ENCODE peak calls at places on chromosomes 3 and 15, in four cellular contexts. One of them, this sample, is unnamed.

GRCh38 chr15:25441111-25441510 is 2.3 kb upstream of the UBE3A start:
- DNase-seq in glutamatergic neuron: no peak
- DNase-seq in epithelial cell of esophagus: no peak
- DNase-seq in pancreas: no peak
- DNase-seq in this sample: no peak

GRCh38 chr15:34241376-34242350 is 16.8 kb downstream of the EMC4 start:
- DNase-seq in glutamatergic neuron: no peak
- DNase-seq in epithelial cell of esophagus: peak; percentile 78
- DNase-seq in pancreas: no peak
- DNase-seq in this sample: no peak

GRCh38 chr3:161096771-161097367 is 8.3 kb downstream of the B3GALNT1 start:
- DNase-seq in glutamatergic neuron: no peak
- DNase-seq in epithelial cell of esophagus: peak; percentile 44
- DNase-seq in pancreas: peak; percentile 23
- DNase-seq in this sample: no peak

GRCh38 chr3:67017211-67017610 is 19.1 kb downstream of the KBTBD8 start:
- DNase-seq in glutamatergic neuron: no peak
- DNase-seq in epithelial cell of esophagus: peak; percentile 56
- DNase-seq in pancreas: no peak
- DNase-seq in this sample: no peak

GRCh38 chr3:43621406-43621973 is 321 bp downstream of the ANO10 start:
- DNase-seq in glutamatergic neuron: peak; percentile 46
- DNase-seq in epithelial cell of esophagus: no peak
- DNase-seq in pancreas: no peak
- DNase-seq in this sample: no peak

GRCh38 chr3:184712248-184712559 is 340 bp upstream of the MAGEF1 start:
- DNase-seq in glutamatergic neuron: no peak
- DNase-seq in epithelial cell of esophagus: no peak
- DNase-seq in pancreas: no peak
- DNase-seq in this sample: no peak

GRCh38 chr3:126423191-126424038 is 28.7 kb downstream of the CFAP100 start:
- DNase-seq in glutamatergic neuron: no peak
- DNase-seq in epithelial cell of esophagus: no peak
- DNase-seq in pancreas: no peak
- DNase-seq in this sample: no peak

GRCh38 chr3:150581174-150581573 is 21.9 kb upstream of the SELENOT start:
- DNase-seq in glutamatergic neuron: no peak
- DNase-seq in epithelial cell of esophagus: no peak
- DNase-seq in pancreas: no peak
- DNase-seq in this sample: no peak

GRCh38 chr15:100766225-100767001 is 113.2 kb upstream of the ALDH1A3 start:
- DNase-seq in glutamatergic neuron: no peak
- DNase-seq in epithelial cell of esophagus: no peak
- DNase-seq in pancreas: no peak
- DNase-seq in this sample: peak; percentile 28

GRCh38 chr3:5078151-5078550 is 43.9 kb upstream of the ARL8B start:
- DNase-seq in glutamatergic neuron: no peak
- DNase-seq in epithelial cell of esophagus: peak; percentile 92
- DNase-seq in pancreas: no peak
- DNase-seq in this sample: peak; percentile 93

GRCh38 chr3:156256945-156257344 is 136.6 kb downstream of the KCNAB1 start:
- DNase-seq in glutamatergic neuron: no peak
- DNase-seq in epithelial cell of esophagus: peak; percentile 58
- DNase-seq in pancreas: no peak
- DNase-seq in this sample: no peak

GRCh38 chr3:44323341-44323955 is 15.1 kb upstream of the TCAIM start:
- DNase-seq in glutamatergic neuron: peak; percentile 72
- DNase-seq in epithelial cell of esophagus: peak; percentile 73
- DNase-seq in pancreas: peak; percentile 58
- DNase-seq in this sample: no peak

GRCh38 chr15:31398677-31399260 is 72.1 kb downstream of the KLF13 start:
- DNase-seq in glutamatergic neuron: no peak
- DNase-seq in epithelial cell of esophagus: no peak
- DNase-seq in pancreas: no peak
- DNase-seq in this sample: no peak

GRCh38 chr3:14885307-14885706 is 62.1 kb upstream of the NR2C2 start:
- DNase-seq in glutamatergic neuron: no peak
- DNase-seq in epithelial cell of esophagus: no peak
- DNase-seq in pancreas: no peak
- DNase-seq in this sample: no peak

GRCh38 chr3:124878561-124879394 is 8.4 kb downstream of the ITGB5 start:
- DNase-seq in glutamatergic neuron: no peak
- DNase-seq in epithelial cell of esophagus: peak; percentile 93
- DNase-seq in pancreas: no peak
- DNase-seq in this sample: peak; percentile 68

GRCh38 chr3:170494766-170495165 is 76.1 kb downstream of the CLDN11 start:
- DNase-seq in glutamatergic neuron: no peak
- DNase-seq in epithelial cell of esophagus: no peak
- DNase-seq in pancreas: no peak
- DNase-seq in this sample: no peak

GRCh38 chr15:57667171-57667924 is 39.2 kb upstream of the POLR2M start:
- DNase-seq in glutamatergic neuron: no peak
- DNase-seq in epithelial cell of esophagus: peak; percentile 53
- DNase-seq in pancreas: no peak
- DNase-seq in this sample: no peak

GRCh38 chr3:151315136-151315535 is 1.5 kb downstream of the GPR87 start:
- DNase-seq in glutamatergic neuron: no peak
- DNase-seq in epithelial cell of esophagus: peak; percentile 54
- DNase-seq in pancreas: no peak
- DNase-seq in this sample: peak; percentile 49

GRCh38 chr3:113714702-113715101 is 18.3 kb upstream of the USF3 start:
- DNase-seq in glutamatergic neuron: no peak
- DNase-seq in epithelial cell of esophagus: no peak
- DNase-seq in pancreas: no peak
- DNase-seq in this sample: no peak

GRCh38 chr15:33638439-33638838 is 327.7 kb downstream of the RYR3 start:
- DNase-seq in glutamatergic neuron: no peak
- DNase-seq in epithelial cell of esophagus: no peak
- DNase-seq in pancreas: no peak
- DNase-seq in this sample: no peak

GRCh38 chr3:129100274-129100673 is 21.3 kb downstream of the RAB43 start:
- DNase-seq in glutamatergic neuron: no peak
- DNase-seq in epithelial cell of esophagus: no peak
- DNase-seq in pancreas: no peak
- DNase-seq in this sample: no peak

GRCh38 chr3:115999001-115999400 is 375.7 kb downstream of the GAP43 start:
- DNase-seq in glutamatergic neuron: no peak
- DNase-seq in epithelial cell of esophagus: no peak
- DNase-seq in pancreas: no peak
- DNase-seq in this sample: no peak

GRCh38 chr3:133490468-133491351 is 82.8 kb upstream of the CDV3 start:
- DNase-seq in glutamatergic neuron: no peak
- DNase-seq in epithelial cell of esophagus: no peak
- DNase-seq in pancreas: no peak
- DNase-seq in this sample: no peak

GRCh38 chr3:49058011-49058410 is 28.8 kb upstream of the IMPDH2 start:
- DNase-seq in glutamatergic neuron: no peak
- DNase-seq in epithelial cell of esophagus: no peak
- DNase-seq in pancreas: no peak
- DNase-seq in this sample: no peak

GRCh38 chr3:43648957-43649356 is 27.1 kb upstream of the ANO10 start:
- DNase-seq in glutamatergic neuron: no peak
- DNase-seq in epithelial cell of esophagus: no peak
- DNase-seq in pancreas: no peak
- DNase-seq in this sample: no peak

GRCh38 chr15:33963831-33964664 is 4.2 kb upstream of the CHRM5 start:
- DNase-seq in glutamatergic neuron: no peak
- DNase-seq in epithelial cell of esophagus: peak; percentile 56
- DNase-seq in pancreas: no peak
- DNase-seq in this sample: peak; percentile 11

GRCh38 chr3:81218023-81218422 is 543.4 kb downstream of the GBE1 start:
- DNase-seq in glutamatergic neuron: no peak
- DNase-seq in epithelial cell of esophagus: peak; percentile 49
- DNase-seq in pancreas: no peak
- DNase-seq in this sample: no peak

GRCh38 chr15:59268199-59268979 is 61.7 kb downstream of the LDHAL6B start:
- DNase-seq in glutamatergic neuron: no peak
- DNase-seq in epithelial cell of esophagus: peak; percentile 72
- DNase-seq in pancreas: no peak
- DNase-seq in this sample: no peak

GRCh38 chr15:77645602-77646001 is 12.9 kb upstream of the LINGO1 start:
- DNase-seq in glutamatergic neuron: no peak
- DNase-seq in epithelial cell of esophagus: no peak
- DNase-seq in pancreas: no peak
- DNase-seq in this sample: no peak

GRCh38 chr3:171142985-171143384 is 116.5 kb upstream of the SLC2A2 start:
- DNase-seq in glutamatergic neuron: no peak
- DNase-seq in epithelial cell of esophagus: no peak
- DNase-seq in pancreas: peak; percentile 47
- DNase-seq in this sample: no peak

GRCh38 chr3:11288021-11288491 is 15.9 kb downstream of the ATG7 start:
- DNase-seq in glutamatergic neuron: no peak
- DNase-seq in epithelial cell of esophagus: peak; percentile 24
- DNase-seq in pancreas: no peak
- DNase-seq in this sample: no peak
- TF ChIP-seq CTCF in glutamatergic neuron: no peak
- TF ChIP-seq CTCF in epithelial cell of esophagus: no peak
- TF ChIP-seq CTCF in pancreas: no peak
- TF ChIP-seq CTCF in this sample: no peak

DNA sequence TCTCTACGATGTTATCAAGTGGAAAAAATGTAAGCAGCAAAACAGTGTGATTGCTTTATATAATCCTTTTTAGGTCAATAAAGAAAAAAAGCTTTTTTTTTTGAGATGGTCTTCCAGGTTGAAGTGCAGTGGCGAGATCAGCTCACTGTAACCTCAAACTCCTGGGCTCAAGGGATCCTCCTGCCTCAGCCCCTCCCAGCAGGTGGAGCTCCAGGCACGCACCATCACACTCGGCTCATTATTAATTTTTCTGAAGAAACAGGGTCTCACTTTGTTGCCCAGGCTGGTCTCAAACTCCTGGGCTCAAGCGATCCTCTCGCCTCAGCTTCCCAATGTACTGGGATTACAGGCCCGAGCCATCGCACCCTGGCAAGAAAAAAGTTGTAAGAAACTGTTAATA is 17.3 kb downstream of the RNF168 start:
- DNase-seq in glutamatergic neuron: peak; percentile 23
- DNase-seq in epithelial cell of esophagus: peak; percentile 26
- DNase-seq in pancreas: no peak
- DNase-seq in this sample: no peak
- TF ChIP-seq CTCF in glutamatergic neuron: no peak
- TF ChIP-seq CTCF in epithelial cell of esophagus: peak; percentile 56
- TF ChIP-seq CTCF in pancreas: no peak
- TF ChIP-seq CTCF in this sample: peak; percentile 57

GRCh38 chr3:53198996-53199395 is 38.0 kb downstream of the PRKCD start:
- DNase-seq in glutamatergic neuron: no peak
- DNase-seq in epithelial cell of esophagus: no peak
- DNase-seq in pancreas: no peak
- DNase-seq in this sample: no peak

GRCh38 chr3:53198256-53198977 is 37.4 kb downstream of the PRKCD start:
- DNase-seq in glutamatergic neuron: no peak
- DNase-seq in epithelial cell of esophagus: no peak
- DNase-seq in pancreas: no peak
- DNase-seq in this sample: no peak

GRCh38 chr3:53200501-53201189 is 39.6 kb downstream of the PRKCD start:
- DNase-seq in glutamatergic neuron: no peak
- DNase-seq in epithelial cell of esophagus: no peak
- DNase-seq in pancreas: no peak
- DNase-seq in this sample: no peak

GRCh38 chr3:53201190-53201504 is 40.1 kb downstream of the PRKCD start:
- DNase-seq in glutamatergic neuron: no peak
- DNase-seq in epithelial cell of esophagus: no peak
- DNase-seq in pancreas: no peak
- DNase-seq in this sample: no peak

DNA sequence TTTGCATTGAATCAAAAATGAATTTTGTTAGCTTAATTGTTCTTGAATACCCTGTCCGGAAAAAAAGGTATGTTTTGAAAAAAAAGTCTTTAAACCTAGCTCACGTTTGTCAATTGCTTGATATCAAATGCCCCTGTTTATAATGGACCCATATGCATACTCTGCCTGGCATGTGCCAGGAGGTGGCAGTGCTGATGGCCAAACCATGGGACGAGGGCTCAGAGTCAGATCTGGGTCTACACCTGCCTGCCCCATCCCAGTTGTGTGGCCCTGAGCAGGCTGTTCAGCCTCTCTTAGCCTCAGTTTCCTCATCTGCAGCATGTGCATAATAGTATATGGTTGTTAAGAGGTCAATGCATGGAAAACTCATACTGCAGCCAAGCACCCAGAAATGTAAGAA is 38.8 kb downstream of the PRKCD start:
- DNase-seq in glutamatergic neuron: no peak
- DNase-seq in epithelial cell of esophagus: peak; percentile 13
- DNase-seq in pancreas: no peak
- DNase-seq in this sample: no peak
- TF ChIP-seq CTCF in glutamatergic neuron: no peak
- TF ChIP-seq CTCF in epithelial cell of esophagus: peak; percentile 37
- TF ChIP-seq CTCF in pancreas: no peak
- TF ChIP-seq CTCF in this sample: peak; percentile 24

GRCh38 chr3:65665922-65666321 is 372.8 kb downstream of the MAGI1 start:
- DNase-seq in glutamatergic neuron: no peak
- DNase-seq in epithelial cell of esophagus: peak; percentile 19
- DNase-seq in pancreas: no peak
- DNase-seq in this sample: no peak

GRCh38 chr3:65664927-65665326 is 373.8 kb downstream of the MAGI1 start:
- DNase-seq in glutamatergic neuron: no peak
- DNase-seq in epithelial cell of esophagus: peak; percentile 11
- DNase-seq in pancreas: no peak
- DNase-seq in this sample: no peak

GRCh38 chr3:65667963-65668362 is 370.8 kb downstream of the MAGI1 start:
- DNase-seq in glutamatergic neuron: no peak
- DNase-seq in epithelial cell of esophagus: no peak
- DNase-seq in pancreas: no peak
- DNase-seq in this sample: no peak

GRCh38 chr3:65664436-65664835 is 374.3 kb downstream of the MAGI1 start:
- DNase-seq in glutamatergic neuron: no peak
- DNase-seq in epithelial cell of esophagus: no peak
- DNase-seq in pancreas: no peak
- DNase-seq in this sample: no peak

DNA sequence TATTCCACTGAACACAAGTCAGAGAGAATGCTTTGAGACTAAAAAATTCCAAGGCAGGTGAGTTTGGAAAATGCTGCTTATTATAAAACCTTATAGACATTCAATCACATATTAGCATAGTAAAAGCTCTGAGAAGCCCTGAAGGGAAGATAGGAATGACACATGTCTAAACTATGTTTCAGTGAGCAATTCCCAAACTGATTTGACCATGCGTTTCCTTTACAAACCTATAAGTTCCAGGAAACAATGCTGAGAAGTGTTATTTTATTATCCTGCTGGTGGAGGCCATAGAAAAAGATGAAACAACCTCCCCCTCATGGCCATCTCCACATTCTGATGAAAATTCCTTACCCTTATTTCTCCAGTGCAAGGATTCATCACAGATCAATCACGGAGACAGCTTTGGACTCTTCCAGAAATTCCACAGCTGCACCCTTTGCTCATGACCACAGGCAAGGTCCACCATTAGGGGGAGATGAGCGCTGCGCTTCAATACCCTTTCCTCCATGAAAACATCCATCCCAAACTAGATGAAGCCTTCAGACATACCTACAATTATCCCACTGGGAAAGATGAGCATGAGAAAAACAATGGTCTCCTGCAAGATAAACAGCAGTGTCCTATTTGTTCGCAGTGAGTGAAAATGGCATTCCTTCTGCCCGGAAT is 372.2 kb downstream of the MAGI1 start:
- DNase-seq in glutamatergic neuron: no peak
- DNase-seq in epithelial cell of esophagus: peak; percentile 59
- DNase-seq in pancreas: no peak
- DNase-seq in this sample: no peak
- TF ChIP-seq CTCF in glutamatergic neuron: no peak
- TF ChIP-seq CTCF in epithelial cell of esophagus: no peak
- TF ChIP-seq CTCF in pancreas: no peak
- TF ChIP-seq CTCF in this sample: no peak

This sample was measured in retinal pigment epithelial cell.